ENCODE peak calls at places on chromosomes 2 and 18, in seven cellular contexts. R, F, Y, I, E, D and G are unnamed samples.

GRCh38 chr2:10550206-10551001 is 102.3 kb upstream of the ODC1 start:
- DNase-seq in I (no peak), F (no peak), Y (no peak), E (peak), R (no peak), D (no peak), G (no peak)

GRCh38 chr2:43158259-43158880 is 68.0 kb downstream of the ZFP36L2 start:
- DNase-seq in I (no peak), E (no peak), D (no peak), F (no peak), R (peak), Y (peak), G (no peak)

GRCh38 chr18:3747176-3747973 is 297.4 kb downstream of the TGIF1 start:
- DNase-seq in Y (no peak), R (no peak), D (no peak), I (no peak), F (no peak), E (no peak), G (no peak)

GRCh38 chr2:98093146-98093545 is 6.2 kb downstream of the VWA3B start:
- DNase-seq in Y (no peak), F (no peak), R (no peak), I (no peak), E (no peak), D (no peak), G (no peak)

GRCh38 chr2:96342085-96342484 is 6.5 kb downstream of the NCAPH start:
- DNase-seq in F (no peak), I (no peak), D (no peak), E (no peak), R (no peak), Y (peak), G (no peak)

GRCh38 chr18:44715245-44715644 is 34.6 kb downstream of the SETBP1 start:
- DNase-seq in E (no peak), R (no peak), Y (no peak), F (no peak), I (no peak), D (no peak), G (no peak)

GRCh38 chr2:144480257-144480656 is 39.7 kb downstream of the ZEB2 start:
- DNase-seq in Y (no peak), D (no peak), F (no peak), I (no peak), E (no peak), R (no peak), G (no peak)

GRCh38 chr18:23809411-23809810 is 120.2 kb downstream of the LAMA3 start:
- DNase-seq in I (no peak), Y (no peak), R (no peak), E (no peak), D (no peak), F (no peak), G (no peak)

GRCh38 chr2:12173271-12173942 is 427.0 kb downstream of the LPIN1 start:
- DNase-seq in Y (no peak), F (no peak), R (no peak), D (no peak), I (no peak), E (no peak), G (no peak)

GRCh38 chr2:74002515-74003391 is 18.0 kb downstream of the TET3 start:
- DNase-seq in D (peak), R (no peak), Y (peak), E (peak), F (peak), I (no peak), G (no peak)

GRCh38 chr18:11752116-11752911 is 63.2 kb downstream of the GNAL start:
- DNase-seq in E (peak), F (peak), Y (no peak), R (no peak), D (peak), I (no peak), G (no peak)

GRCh38 chr2:44130441-44130840 is 38.2 kb upstream of the PPM1B start:
- DNase-seq in R (no peak), D (no peak), I (no peak), E (no peak), Y (no peak), F (no peak), G (no peak)

GRCh38 chr2:176126929-176127768 is 2.4 kb upstream of the HOXD8 start:
- DNase-seq in D (peak), Y (peak), E (peak), F (peak), R (no peak), I (no peak), G (no peak)
- H3K4me3 ChIP-seq in D (no peak), Y (no peak), E (peak), F (no peak), R (peak), I (no peak), G (no peak)

GRCh38 chr2:37721219-37721600 is 49.8 kb upstream of the CDC42EP3 start:
- DNase-seq in I (no peak), Y (no peak), F (no peak), R (no peak), D (no peak), E (no peak), G (no peak)
- H3K9ac ChIP-seq in I (no peak), Y (no peak), F (no peak), R (no peak), D (no peak), E (no peak), G (no peak)

GRCh38 chr18:22279741-22280452 is 110.5 kb downstream of the GATA6 start:
- DNase-seq in Y (no peak), D (no peak), R (no peak), F (no peak), E (no peak), I (no peak), G (no peak)
- TF ChIP-seq YY1 in Y (no peak), D (no peak), R (no peak), F (no peak), E (no peak), I (no peak), G (no peak)

GRCh38 chr2:6864251-6864758 is 1.4 kb downstream of the CMPK2 start:
- DNase-seq in Y (no peak), F (no peak), E (no peak), D (no peak), R (no peak), I (no peak), G (no peak)

GRCh38 chr2:6863792-6864191 is 1.9 kb downstream of the CMPK2 start:
- DNase-seq in R (no peak), I (no peak), D (no peak), E (peak), Y (no peak), F (no peak), G (no peak)

GRCh38 chr2:6865346-6866238 is at the start of gene CMPK2:
- DNase-seq in F (peak), R (no peak), Y (peak), E (peak), I (peak), D (peak), G (peak)

GRCh38 chr2:6866239-6866745 is 585 bp upstream of the CMPK2 start:
- DNase-seq in I (peak), R (peak), F (peak), D (no peak), E (peak), Y (peak), G (peak)

DNA sequence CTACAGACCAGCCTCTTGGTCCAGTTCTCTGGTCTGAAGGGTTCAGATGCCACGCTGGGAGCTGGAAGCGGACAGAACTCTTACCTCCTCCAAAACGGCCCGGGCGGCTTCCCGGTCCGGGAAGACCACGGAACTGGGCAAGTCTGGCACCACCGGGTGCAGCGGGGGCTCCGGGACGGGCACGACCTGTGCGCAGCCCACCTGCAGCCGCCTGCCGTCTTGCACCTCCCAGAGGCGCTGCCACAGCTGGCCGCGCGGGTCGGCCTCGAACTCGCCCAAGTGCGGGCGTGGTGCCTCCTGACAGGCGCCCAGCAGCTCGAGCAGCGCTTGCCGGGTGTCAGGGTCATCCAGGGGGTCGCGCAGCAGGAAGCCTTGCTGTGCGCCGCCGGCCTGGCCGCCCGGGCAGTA is 765 bp downstream of the CMPK2 start:
- DNase-seq in R (no peak), Y (no peak), I (no peak), F (no peak), D (peak), E (no peak), G (no peak)
- H3K4me3 ChIP-seq in R (peak), Y (peak), I (peak), F (peak), D (peak), E (peak), G (peak)

GRCh38 chr18:5309888-5310470 is 14.5 kb upstream of the ZBTB14 start:
- DNase-seq in E (no peak), R (no peak), F (no peak), D (no peak), Y (no peak), I (peak), G (no peak)
- H3K9ac ChIP-seq in E (no peak), R (no peak), F (no peak), D (no peak), Y (no peak), I (no peak), G (no peak)

DNA sequence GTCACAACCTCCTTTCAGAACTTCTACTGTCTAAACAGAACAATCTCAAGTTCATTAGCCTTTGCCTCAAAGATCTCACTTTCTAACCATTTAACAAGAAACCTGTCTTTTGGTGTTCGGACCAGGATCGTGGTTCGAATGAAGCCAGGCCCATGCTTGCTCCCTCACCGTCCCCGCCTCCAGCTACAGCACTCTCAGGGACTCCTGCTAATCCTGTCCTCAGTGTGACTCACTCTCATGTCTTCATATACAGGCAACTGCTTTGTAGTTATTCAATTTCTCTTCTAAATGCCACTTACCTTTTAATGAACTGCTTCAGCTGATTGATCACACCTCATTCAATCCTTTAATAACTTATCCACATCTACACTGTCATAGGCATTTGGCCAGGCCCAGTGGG is 15.8 kb downstream of the SERTAD2 start:
- DNase-seq in I (no peak), D (no peak), E (no peak), Y (no peak), R (no peak), F (no peak), G (no peak)
- TF ChIP-seq YY1 in I (no peak), D (no peak), E (no peak), Y (no peak), R (no peak), F (no peak), G (no peak)

GRCh38 chr2:26562811-26563645 is 78.1 kb downstream of the CIB4 start:
- DNase-seq in F (no peak), R (peak), D (no peak), E (no peak), Y (no peak), I (no peak), G (no peak)
- H3K4me3 ChIP-seq in F (no peak), R (peak), D (peak), E (peak), Y (peak), I (no peak), G (no peak)

GRCh38 chr2:158603205-158603604 is 146.5 kb downstream of the PKP4 start:
- DNase-seq in F (no peak), E (no peak), I (no peak), R (no peak), D (no peak), Y (no peak), G (no peak)

GRCh38 chr2:158602027-158602426 is 145.3 kb downstream of the PKP4 start:
- DNase-seq in F (peak), Y (no peak), I (no peak), R (no peak), D (no peak), E (no peak), G (no peak)

GRCh38 chr2:158599609-158600008 is 142.9 kb downstream of the PKP4 start:
- DNase-seq in F (no peak), Y (no peak), E (no peak), R (no peak), I (no peak), D (no peak), G (no peak)

GRCh38 chr2:158598856-158599517 is 142.2 kb downstream of the PKP4 start:
- DNase-seq in R (no peak), Y (no peak), I (no peak), E (peak), F (no peak), D (no peak), G (no peak)

GRCh38 chr2:158600155-158600802 is 143.5 kb downstream of the PKP4 start:
- DNase-seq in E (no peak), R (no peak), F (no peak), I (no peak), Y (no peak), D (no peak), G (no peak)
- H3K9ac ChIP-seq in E (no peak), R (no peak), F (no peak), I (no peak), Y (no peak), D (no peak), G (no peak)

GRCh38 chr2:54618646-54619565 is 104.6 kb upstream of the EML6 start:
- DNase-seq in Y (peak), I (no peak), F (no peak), R (no peak), E (no peak), D (no peak), G (no peak)
- TF ChIP-seq YY1 in Y (no peak), I (no peak), F (no peak), R (no peak), E (no peak), D (no peak), G (no peak)

GRCh38 chr2:8678731-8679566 is 2.9 kb upstream of the ID2 start:
- DNase-seq in Y (peak), E (peak), F (peak), R (peak), I (no peak), D (peak), G (peak)

GRCh38 chr2:8681786-8682692 is at the start of gene ID2:
- DNase-seq in I (peak), E (peak), Y (peak), F (peak), R (peak), D (peak), G (peak)

GRCh38 chr2:8679567-8679826 is 2.4 kb upstream of the ID2 start:
- DNase-seq in I (no peak), D (no peak), Y (no peak), E (no peak), R (no peak), F (no peak), G (no peak)

GRCh38 chr2:8680931-8681760 is 710 bp upstream of the ID2 start:
- DNase-seq in E (peak), F (peak), Y (peak), D (peak), R (peak), I (peak), G (peak)

DNA sequence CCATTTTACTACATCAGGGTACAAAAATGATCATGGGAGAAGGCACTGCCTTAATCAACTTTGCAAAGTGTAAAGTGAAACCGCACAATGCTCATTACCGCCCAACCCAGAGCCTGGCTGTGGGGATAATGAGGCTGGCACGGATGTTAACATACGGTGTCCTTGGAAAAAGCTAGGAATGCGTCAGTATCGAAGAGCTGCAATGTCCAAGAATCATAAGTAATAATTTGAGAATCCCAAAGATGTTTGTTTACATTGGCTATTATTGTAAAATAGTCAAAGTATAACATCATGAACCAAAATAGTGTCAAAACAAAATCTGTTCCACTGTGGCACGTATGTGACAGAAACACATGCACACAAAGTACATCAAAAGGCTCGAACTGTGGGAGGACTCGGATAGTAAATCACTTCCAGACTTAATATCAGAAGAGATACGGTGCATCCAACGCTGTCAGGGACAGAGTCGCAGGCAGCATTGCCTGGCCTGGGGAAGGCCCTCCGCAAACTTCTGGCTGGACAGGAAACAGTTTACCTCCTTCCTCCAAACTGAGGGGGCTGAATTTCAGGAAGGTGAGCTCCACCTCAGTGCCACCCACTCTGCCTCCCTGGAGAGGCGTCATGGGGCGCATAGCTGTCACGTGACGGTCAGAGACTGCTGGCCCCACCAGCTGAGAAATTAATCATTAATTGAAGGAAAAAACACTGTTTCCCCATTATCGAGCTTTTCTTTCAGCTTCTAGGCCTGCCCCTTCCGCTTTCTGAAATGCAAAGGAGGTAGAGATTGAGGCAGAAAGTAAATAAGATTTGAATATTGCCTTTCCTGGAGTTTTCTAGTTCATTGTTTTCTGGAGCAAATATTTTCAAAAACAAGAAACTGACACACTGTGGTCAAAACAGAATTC is 1.8 kb upstream of the ID2 start:
- DNase-seq in Y (peak), R (peak), E (peak), I (no peak), F (no peak), D (no peak), G (no peak)
- H3K4me3 ChIP-seq in Y (peak), R (peak), E (peak), I (peak), F (peak), D (peak), G (peak)